ENCODE peak calls at places on chromosomes 2 and 18, in eight cellular contexts. P, H, J, B, T, I, R and D are unnamed samples.

GRCh38 chr2:230416061-230416721 is at the start of gene SP100:
- DNase-seq in P (peak; percentile 86), H (peak; percentile 85), J (peak; percentile 83), B (peak; percentile 44), T (peak; percentile 85), I (peak; percentile 82), R (peak; percentile 88), D (peak; percentile 84)

GRCh38 chr18:68478246-68478645 is 236.7 kb downstream of the TMX3 start:
- DNase-seq in P (no peak), H (no peak), J (no peak), B (no peak), T (no peak), I (no peak), R (no peak), D (no peak)

GRCh38 chr18:34493099-34493544 is 217.0 kb upstream of the DTNA start:
- DNase-seq in P (peak; percentile 75), H (no peak), J (peak; percentile 58), B (no peak), T (peak; percentile 43), I (no peak), R (peak; percentile 61), D (peak; percentile 80)

GRCh38 chr2:75605770-75606535 is 40.6 kb upstream of the MRPL19 start:
- DNase-seq in P (peak; percentile 85), H (no peak), J (peak; percentile 97), B (peak; percentile 94), T (no peak), I (no peak), R (peak; percentile 99), D (peak; percentile 97)

GRCh38 chr18:13485182-13485581 is 241.2 kb downstream of the FAM210A start:
- DNase-seq in P (no peak), H (no peak), J (no peak), B (no peak), T (no peak), I (no peak), R (no peak), D (no peak)

GRCh38 chr2:162430323-162430722 is 86.4 kb downstream of the GCA start:
- DNase-seq in P (no peak), H (no peak), J (no peak), B (no peak), T (peak; percentile 20), I (no peak), R (no peak), D (peak; percentile 15)

GRCh38 chr2:59888015-59888414 is 665.4 kb downstream of the BCL11A start:
- DNase-seq in P (no peak), H (peak; percentile 89), J (no peak), B (no peak), T (no peak), I (peak; percentile 12), R (no peak), D (no peak)

GRCh38 chr18:37524546-37525301 is 40.9 kb downstream of the CELF4 start:
- DNase-seq in P (no peak), H (no peak), J (no peak), B (no peak), T (no peak), I (no peak), R (no peak), D (no peak)

GRCh38 chr2:171469176-171469575 is 35.1 kb downstream of the DCAF17 start:
- DNase-seq in P (no peak), H (no peak), J (peak; percentile 11), B (peak; percentile 46), T (no peak), I (no peak), R (no peak), D (peak; percentile 38)

DNA sequence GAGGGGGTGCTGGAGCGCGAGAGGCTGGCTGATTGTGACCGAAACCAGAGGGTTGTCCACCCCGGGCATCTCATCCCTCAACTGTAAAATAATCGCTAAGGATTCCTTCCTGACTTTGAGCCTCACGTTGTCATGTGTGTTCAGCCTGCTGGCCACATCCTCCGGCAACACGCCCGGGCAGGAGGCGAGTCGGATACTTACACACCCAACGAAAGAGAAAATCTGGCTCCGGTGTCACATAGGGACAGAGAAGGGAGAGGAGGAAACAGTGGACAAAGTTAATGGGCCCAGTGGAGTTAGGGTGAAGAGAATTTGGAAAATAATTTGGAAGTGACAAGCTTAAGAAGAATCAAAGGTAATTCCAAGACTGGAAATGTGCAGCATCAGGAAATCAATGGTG is 2.4 kb downstream of the TLX2 start:
- DNase-seq in P (no peak), H (no peak), J (no peak), B (no peak), T (no peak), I (no peak), R (no peak), D (no peak)
- H3K4me3 ChIP-seq in P (no peak overlapping the region), H (no peak overlapping the region), J (no peak overlapping the region), B (no peak overlapping the region), T (no peak overlapping the region), I (no peak overlapping the region), R (no peak overlapping the region), D (no peak overlapping the region)

DNA sequence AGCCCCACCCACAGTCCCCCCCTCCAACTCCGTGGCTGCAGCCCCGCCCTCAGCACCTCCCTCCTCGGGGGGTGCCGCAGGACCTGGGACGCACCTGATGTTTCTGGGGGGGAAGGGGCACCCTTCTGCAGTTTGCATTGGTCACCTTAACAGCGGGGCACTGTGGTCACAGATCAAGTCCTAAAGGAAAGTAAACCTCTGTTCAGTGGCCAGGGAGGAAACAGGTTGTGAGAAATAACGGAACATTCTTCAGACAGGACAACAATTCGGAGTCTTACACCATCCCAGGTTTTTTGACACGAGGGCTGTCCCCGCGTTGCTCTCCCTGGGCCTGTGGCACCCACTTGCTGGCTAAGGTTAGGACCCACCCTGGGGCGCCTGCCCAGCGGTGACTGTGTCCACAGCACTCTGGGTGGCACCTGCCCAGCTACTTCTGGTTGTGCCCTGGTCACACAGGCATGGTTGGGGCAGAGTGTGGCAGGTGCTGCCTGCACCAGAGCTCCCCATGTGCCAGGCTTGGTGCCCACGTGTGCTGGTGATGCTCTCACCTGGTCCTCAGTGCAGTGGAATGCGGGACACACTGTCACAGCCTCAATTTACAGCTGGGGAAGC is 93.5 kb upstream of the OTOS start:
- DNase-seq in P (no peak), H (no peak), J (no peak), B (no peak), T (peak; percentile 18), I (no peak), R (no peak), D (no peak)
- H3K4me3 ChIP-seq in P (no peak overlapping the region), H (no peak overlapping the region), J (no peak overlapping the region), B (no peak overlapping the region), T (no peak overlapping the region), I (no peak overlapping the region), R (no peak overlapping the region), D (no peak overlapping the region)

DNA sequence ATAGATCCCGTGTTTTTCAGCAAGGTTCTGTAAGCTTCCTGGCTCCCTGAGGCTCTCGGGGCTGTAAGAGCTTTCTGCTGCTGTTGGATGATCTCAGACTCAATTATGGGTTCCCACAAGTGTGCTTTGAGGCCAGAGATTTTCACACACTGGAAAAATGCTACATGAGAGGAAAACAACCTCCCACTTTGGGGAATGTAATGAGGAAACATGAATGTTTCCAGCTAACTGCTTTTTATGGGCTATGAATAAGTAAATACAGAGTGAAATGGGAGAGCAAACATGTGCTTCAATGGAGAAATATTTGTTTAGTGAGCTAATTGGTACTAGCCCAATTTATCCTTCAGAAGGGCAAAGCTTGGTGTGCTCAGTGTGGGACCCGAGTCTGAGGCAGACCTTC is 249.0 kb downstream of the RDH14 start:
- DNase-seq in P (peak; percentile 55), H (no peak), J (peak; percentile 64), B (peak; percentile 95), T (no peak), I (no peak), R (peak; percentile 27), D (peak; percentile 68)
- H3K4me3 ChIP-seq in P (no peak overlapping the region), H (no peak overlapping the region), J (no peak overlapping the region), B (no peak overlapping the region), T (no peak overlapping the region), I (no peak overlapping the region), R (no peak overlapping the region), D (no peak overlapping the region)

GRCh38 chr2:11778923-11779757 is 32.7 kb downstream of the LPIN1 start:
- DNase-seq in P (peak; percentile 68), H (peak; percentile 87), J (peak; percentile 48), B (no peak), T (peak; percentile 83), I (no peak), R (peak; percentile 62), D (peak; percentile 67)
- H3K4me3 ChIP-seq in P (no peak overlapping the region), H (peak overlapping the region; percentile 41), J (no peak overlapping the region), B (no peak overlapping the region), T (no peak overlapping the region), I (no peak overlapping the region), R (no peak overlapping the region), D (no peak overlapping the region)

GRCh38 chr2:212595036-212595654 is 56.5 kb upstream of the ERBB4 start:
- DNase-seq in P (peak; percentile 46), H (no peak), J (peak; percentile 46), B (no peak), T (no peak), I (peak; percentile 3), R (peak; percentile 26), D (peak; percentile 54)
- H3K4me3 ChIP-seq in P (no peak overlapping the region), H (no peak overlapping the region), J (no peak overlapping the region), B (no peak overlapping the region), T (no peak overlapping the region), I (no peak overlapping the region), R (no peak overlapping the region), D (no peak overlapping the region)

GRCh38 chr2:189580267-189580661 is 322 bp downstream of the SLC40A1 start:
- DNase-seq in P (peak; percentile 26), H (peak; percentile 79), J (no peak), B (no peak), T (no peak), I (no peak), R (no peak), D (no peak)

GRCh38 chr2:189581354-189582139 is 961 bp upstream of the SLC40A1 start:
- DNase-seq in P (no peak), H (peak; percentile 79), J (no peak), B (no peak), T (peak; percentile 57), I (no peak), R (no peak), D (no peak)

GRCh38 chr2:189580662-189581353 is at the start of gene SLC40A1:
- DNase-seq in P (peak; percentile 52), H (peak; percentile 82), J (peak; percentile 36), B (no peak), T (peak; percentile 82), I (no peak), R (peak; percentile 40), D (peak; percentile 52)

GRCh38 chr2:189578272-189578671 is 2.3 kb downstream of the SLC40A1 start:
- DNase-seq in P (no peak), H (no peak), J (no peak), B (no peak), T (no peak), I (no peak), R (no peak), D (no peak)

DNA sequence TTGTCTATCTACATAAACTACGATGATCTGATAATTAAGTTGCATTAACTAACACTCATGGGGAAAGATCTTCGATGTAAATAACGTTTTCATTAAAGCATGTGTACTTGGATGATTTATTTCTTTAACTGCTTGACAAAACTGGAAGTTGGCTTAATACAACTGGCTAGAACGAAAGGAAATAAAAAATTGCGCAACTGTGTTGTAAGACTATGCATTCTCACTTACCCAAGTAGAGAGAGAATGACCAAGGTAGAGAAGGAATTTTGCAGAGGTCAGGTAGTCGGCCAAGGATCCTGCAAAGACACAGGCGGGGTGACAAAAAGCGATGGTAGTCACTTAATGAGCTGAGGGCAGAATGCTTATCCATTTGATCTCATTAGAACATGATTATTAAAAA is 1.0 kb downstream of the SLC40A1 start:
- DNase-seq in P (peak; percentile 76), H (no peak), J (peak; percentile 20), B (no peak), T (no peak), I (no peak), R (peak; percentile 68), D (no peak)
- H3K4me3 ChIP-seq in P (no peak overlapping the region), H (peak overlapping the region; percentile 63), J (no peak overlapping the region), B (no peak overlapping the region), T (peak overlapping the region; percentile 58), I (no peak overlapping the region), R (peak overlapping the region; percentile 63), D (no peak overlapping the region)